ENCODE peak calls at places on chromosomes 12 and 14, in four cellular contexts. I is HepG2, R is pancreas, Q is A549. G is an unnamed sample. For H3K4me1, the result is how much of the 10 kb centered on the place peaks cover.

GRCh38 chr14:68450391-68451120 is 342.3 kb downstream of the ZFP36L1 start:
- DNase-seq in Q (no peak), R (no peak), I (no peak), G (no peak)

GRCh38 chr12:67630373-67631088 is 18.0 kb upstream of the DYRK2 start:
- DNase-seq in Q (no peak), R (peak), I (peak), G (no peak)

GRCh38 chr12:50862316-50862715 is 19.6 kb downstream of the TMPRSS12 start:
- DNase-seq in I (no peak), R (no peak), Q (peak), G (peak)

GRCh38 chr12:93183940-93184663 is 193.6 kb upstream of the NUDT4 start:
- DNase-seq in R (no peak), I (no peak), Q (no peak), G (no peak)

GRCh38 chr14:105910426-105910825 is 384.0 kb downstream of the TMEM121 start:
- DNase-seq in Q (no peak), I (no peak), R (no peak), G (no peak)

GRCh38 chr12:82225871-82226270 is 132.3 kb downstream of the CCDC59 start:
- DNase-seq in Q (no peak), I (no peak), R (no peak), G (no peak)

GRCh38 chr12:72330291-72330690 is 58.1 kb downstream of the TRHDE start:
- DNase-seq in Q (no peak), R (no peak), I (no peak), G (no peak)

GRCh38 chr14:50928002-50928635 is 16.2 kb downstream of the PYGL start:
- DNase-seq in I (no peak), R (no peak), Q (no peak), G (no peak)

GRCh38 chr12:117527480-117527857 is 166.0 kb upstream of the NOS1 start:
- DNase-seq in I (no peak), Q (no peak), R (no peak), G (no peak)

GRCh38 chr12:52952082-52952801 is 3.3 kb downstream of the KRT18 start:
- DNase-seq in R (peak), Q (peak), I (no peak), G (no peak)

GRCh38 chr12:117440384-117440783 is 79.0 kb upstream of the NOS1 start:
- DNase-seq in Q (no peak), R (no peak), I (no peak), G (no peak)

GRCh38 chr14:78606111-78606510 is 435.9 kb downstream of the NRXN3 start:
- DNase-seq in I (no peak), R (no peak), Q (no peak), G (peak)

GRCh38 chr12:51863921-51864700 is 15.6 kb upstream of the FIGNL2 start:
- DNase-seq in R (no peak), I (peak), Q (no peak), G (no peak)

GRCh38 chr14:101194356-101195308 is 291.1 kb upstream of the RTL1 start:
- DNase-seq in I (no peak), Q (no peak), R (peak), G (no peak)

GRCh38 chr12:22874151-22874550 is 249.2 kb downstream of the ETNK1 start:
- DNase-seq in Q (no peak), I (no peak), R (no peak), G (no peak)

GRCh38 chr12:113831016-113831415 is 135.1 kb downstream of the RBM19 start:
- DNase-seq in R (no peak), Q (no peak), I (no peak), G (no peak)

GRCh38 chr12:14961466-14962155 is at the start of gene ARHGDIB:
- DNase-seq in Q (no peak), I (no peak), R (peak), G (peak)

DNA sequence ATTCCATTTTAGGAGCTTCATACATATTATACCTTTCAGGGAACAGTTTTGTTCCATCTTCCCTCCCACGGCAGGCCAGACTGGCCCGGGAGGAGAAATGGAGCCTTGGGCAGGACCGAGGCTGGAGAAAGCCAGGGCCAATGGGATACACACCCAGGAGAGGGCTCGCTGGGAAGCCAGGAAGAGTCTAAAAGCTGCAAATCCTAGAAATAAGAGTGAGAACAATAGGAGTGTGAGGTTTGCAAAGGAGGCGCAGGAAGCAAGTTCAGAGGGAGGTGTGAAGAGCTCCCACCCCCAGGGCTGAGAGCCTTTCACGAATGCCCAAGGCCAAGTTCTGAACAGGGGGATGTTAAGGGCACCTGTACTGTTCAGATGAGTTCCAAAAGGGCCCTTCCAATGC is 67.5 kb upstream of the CPSF6 start:
- DNase-seq in R (no peak), I (no peak), Q (no peak), G (no peak)
- H3K4me1 ChIP-seq in R (under half), I (under half), Q (under half), G (under half)

DNA sequence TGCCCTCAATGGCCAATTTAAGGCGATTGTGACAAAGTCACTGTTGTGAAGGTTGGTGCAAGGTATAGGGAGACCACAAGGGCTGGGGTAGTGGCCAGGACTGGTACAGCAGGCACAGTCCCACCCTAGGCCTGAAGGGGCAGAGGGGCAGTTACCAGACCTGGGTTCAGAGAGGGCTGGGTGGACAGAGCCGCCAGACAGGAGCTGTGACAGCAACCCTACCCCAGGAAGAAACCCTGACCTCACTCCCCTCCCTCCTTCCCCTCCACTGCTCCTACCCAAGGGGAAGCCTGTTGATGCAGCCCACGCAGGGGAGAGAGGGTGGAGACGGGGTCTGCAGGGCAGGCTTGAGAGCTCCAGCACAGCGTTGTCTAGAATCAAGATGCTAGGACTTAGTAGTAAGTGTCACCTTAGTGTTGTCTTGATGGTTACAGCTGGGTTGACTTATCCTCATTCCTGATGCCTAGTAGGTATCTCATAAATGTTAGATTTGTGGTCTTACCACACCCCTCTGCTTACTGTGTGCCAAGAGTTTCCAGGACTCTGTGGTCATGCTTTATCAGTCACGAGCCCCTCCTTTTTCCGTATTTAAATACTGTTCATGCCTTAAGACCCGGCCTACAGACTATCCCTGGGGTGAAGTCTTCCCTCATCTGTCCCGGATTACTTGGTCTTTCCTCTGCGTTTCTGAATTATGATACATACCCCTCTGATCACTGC is 14.4 kb downstream of the EML1 start:
- DNase-seq in R (no peak), Q (peak), I (no peak), G (no peak)
- TF ChIP-seq CTCF in R (no peak), Q (no peak), I (no peak), G (no peak)

GRCh38 chr12:132279184-132279889 is 50.1 kb downstream of the GALNT9 start:
- DNase-seq in R (no peak), I (peak), Q (peak), G (no peak)

GRCh38 chr12:132278421-132279183 is 50.8 kb downstream of the GALNT9 start:
- DNase-seq in I (no peak), Q (no peak), R (no peak), G (no peak)

GRCh38 chr12:132279930-132280329 is 49.5 kb downstream of the GALNT9 start:
- DNase-seq in I (no peak), Q (no peak), R (no peak), G (no peak)

GRCh38 chr12:132281021-132281420 is 48.4 kb downstream of the GALNT9 start:
- DNase-seq in Q (no peak), I (no peak), R (no peak), G (no peak)

GRCh38 chr12:132280436-132280835 is 49.0 kb downstream of the GALNT9 start:
- DNase-seq in R (no peak), I (no peak), Q (no peak), G (no peak)
- H3K4me1 ChIP-seq in R (under half), I (under half), Q (under half), G (under half)

GRCh38 chr12:109525279-109525585 is 47.8 kb downstream of the UBE3B start:
- DNase-seq in Q (no peak), I (no peak), R (no peak), G (no peak)
- TF ChIP-seq CTCF in Q (no peak), I (no peak), R (no peak), G (no peak)

GRCh38 chr14:75718199-75718598 is 57.2 kb downstream of the TTLL5 start:
- DNase-seq in I (no peak), Q (no peak), R (no peak), G (no peak)
- H3K4me1 ChIP-seq in I (under half), Q (under half), R (half or more), G (under half)

GRCh38 chr14:95895720-95896119 is 19.1 kb downstream of the TUNAR start:
- DNase-seq in Q (peak), R (no peak), I (peak), G (no peak)
- TF ChIP-seq CTCF in Q (peak), R (no peak), I (peak), G (peak)

GRCh38 chr12:55743131-55743921 is 404 bp downstream of the GDF11 start:
- DNase-seq in Q (peak), R (peak), I (no peak), G (no peak)

GRCh38 chr12:55743967-55744931 is 1.3 kb downstream of the GDF11 start:
- DNase-seq in Q (no peak), I (no peak), R (no peak), G (no peak)

GRCh38 chr12:55746147-55746912 is 3.4 kb downstream of the GDF11 start:
- DNase-seq in Q (no peak), I (no peak), R (no peak), G (no peak)

GRCh38 chr12:55746913-55747231 is 4.0 kb downstream of the GDF11 start:
- DNase-seq in Q (no peak), I (no peak), R (no peak), G (no peak)

DNA sequence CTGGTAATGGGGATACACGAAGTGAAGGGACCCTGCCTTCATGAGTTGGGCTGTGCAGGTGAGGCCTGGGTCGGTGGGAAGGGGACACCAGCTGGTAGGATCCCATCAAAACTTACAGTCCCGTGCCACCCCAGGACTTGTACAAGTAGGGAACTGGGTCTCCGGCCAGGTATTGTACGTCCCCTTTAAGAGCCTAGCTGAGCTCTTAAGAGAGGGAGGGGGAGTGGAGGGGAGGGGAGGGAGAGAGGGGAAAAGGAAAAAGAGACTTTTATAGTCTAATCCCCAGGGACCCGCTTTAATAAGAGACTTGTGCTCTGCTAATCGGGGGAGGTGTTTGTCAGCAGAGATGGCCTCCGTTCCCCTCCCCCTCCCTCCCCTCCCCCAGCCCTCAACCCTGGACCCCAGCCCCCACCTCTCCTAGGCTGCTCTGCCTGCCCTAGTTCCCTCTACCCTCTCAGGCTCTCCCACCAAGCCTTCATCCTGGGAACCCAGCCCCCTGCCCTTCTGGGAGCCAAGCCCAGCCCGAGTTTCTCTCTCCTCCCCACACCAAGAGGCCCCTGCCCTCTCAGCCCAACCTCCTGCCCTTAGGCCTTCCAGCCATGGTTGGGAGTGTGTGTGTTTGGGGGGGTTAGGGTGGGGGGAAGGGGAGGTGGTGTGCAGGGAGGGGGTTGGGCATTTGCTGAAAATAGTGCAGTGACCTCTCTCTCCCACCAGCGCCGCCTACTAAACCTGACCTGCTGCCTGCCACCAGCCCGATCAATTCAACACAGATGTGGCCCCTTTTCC is 2.6 kb downstream of the GDF11 start:
- DNase-seq in Q (no peak), I (peak), R (no peak), G (no peak)
- H3K4me1 ChIP-seq in Q (under half), I (under half), R (under half), G (under half)

GRCh38 chr12:112684742-112685141 is 106.8 kb upstream of the RPH3A start:
- DNase-seq in I (peak), Q (peak), R (no peak), G (no peak)
- TF ChIP-seq CTCF in I (peak), Q (no peak), R (no peak), G (no peak)

GRCh38 chr12:2111816-2112215 is 59.0 kb downstream of the CACNA1C start:
- DNase-seq in R (no peak), I (no peak), Q (no peak), G (no peak)
- H3K4me1 ChIP-seq in R (under half), I (under half), Q (under half), G (under half)

GRCh38 chr12:17588968-17589367 is 501.0 kb downstream of the RERGL start:
- DNase-seq in Q (peak), R (no peak), I (peak), G (no peak)
- TF ChIP-seq CTCF in Q (peak), R (no peak), I (peak), G (no peak)

G was measured in foreskin keratinocyte.